ENCODE peak calls at places on chromosomes 1 and 21, in eight cellular contexts. One of them, this sample, is unnamed.

GRCh38 chr1:6275826-6276764 is 15.2 kb upstream of the GPR153 start:
- DNase-seq in AG09309: peak
- DNase-seq in A172: peak
- DNase-seq in HuH-7: no peak
- DNase-seq in mesothelial cell of epicardium: no peak
- DNase-seq in K562: peak
- DNase-seq in central memory CD8-positive, alpha-beta T cell: no peak
- DNase-seq in stimulated activated CD4-positive, alpha-beta T cell treated with anti-CD3 and anti-CD28 coated beads, Interleukin-2, amount 100 ng/mL, for 24 hours: no peak
- DNase-seq in this sample: no peak

GRCh38 chr1:13700521-13701273 is 709 bp downstream of the PRDM2 start:
- DNase-seq in AG09309: no peak
- DNase-seq in A172: no peak
- DNase-seq in HuH-7: no peak
- DNase-seq in mesothelial cell of epicardium: peak
- DNase-seq in K562: peak
- DNase-seq in central memory CD8-positive, alpha-beta T cell: peak
- DNase-seq in stimulated activated CD4-positive, alpha-beta T cell treated with anti-CD3 and anti-CD28 coated beads, Interleukin-2, amount 100 ng/mL, for 24 hours: peak
- DNase-seq in this sample: peak

GRCh38 chr1:112575154-112575804 is 43.7 kb downstream of the ST7L start:
- DNase-seq in AG09309: peak
- DNase-seq in A172: peak
- DNase-seq in HuH-7: no peak
- DNase-seq in mesothelial cell of epicardium: no peak
- DNase-seq in K562: peak
- DNase-seq in central memory CD8-positive, alpha-beta T cell: no peak
- DNase-seq in stimulated activated CD4-positive, alpha-beta T cell treated with anti-CD3 and anti-CD28 coated beads, Interleukin-2, amount 100 ng/mL, for 24 hours: no peak
- DNase-seq in this sample: no peak

GRCh38 chr1:180248731-180249681 is 18.9 kb downstream of the LHX4 start:
- DNase-seq in AG09309: no peak
- DNase-seq in A172: no peak
- DNase-seq in HuH-7: no peak
- DNase-seq in mesothelial cell of epicardium: no peak
- DNase-seq in K562: peak
- DNase-seq in central memory CD8-positive, alpha-beta T cell: no peak
- DNase-seq in stimulated activated CD4-positive, alpha-beta T cell treated with anti-CD3 and anti-CD28 coated beads, Interleukin-2, amount 100 ng/mL, for 24 hours: peak
- DNase-seq in this sample: no peak

GRCh38 chr1:75423136-75423535 is 187.8 kb downstream of the SLC44A5 start:
- DNase-seq in AG09309: no peak
- DNase-seq in A172: no peak
- DNase-seq in HuH-7: no peak
- DNase-seq in mesothelial cell of epicardium: no peak
- DNase-seq in K562: no peak
- DNase-seq in central memory CD8-positive, alpha-beta T cell: no peak
- DNase-seq in stimulated activated CD4-positive, alpha-beta T cell treated with anti-CD3 and anti-CD28 coated beads, Interleukin-2, amount 100 ng/mL, for 24 hours: no peak
- DNase-seq in this sample: no peak

GRCh38 chr1:41914515-41914914 is 4.2 kb downstream of the HIVEP3 start:
- DNase-seq in AG09309: no peak
- DNase-seq in A172: no peak
- DNase-seq in HuH-7: no peak
- DNase-seq in mesothelial cell of epicardium: no peak
- DNase-seq in K562: no peak
- DNase-seq in central memory CD8-positive, alpha-beta T cell: no peak
- DNase-seq in stimulated activated CD4-positive, alpha-beta T cell treated with anti-CD3 and anti-CD28 coated beads, Interleukin-2, amount 100 ng/mL, for 24 hours: no peak
- DNase-seq in this sample: no peak

GRCh38 chr1:49351744-49352143 is 575.1 kb upstream of the BEND5 start:
- DNase-seq in AG09309: no peak
- DNase-seq in A172: peak
- DNase-seq in HuH-7: no peak
- DNase-seq in mesothelial cell of epicardium: no peak
- DNase-seq in K562: no peak
- DNase-seq in central memory CD8-positive, alpha-beta T cell: no peak
- DNase-seq in stimulated activated CD4-positive, alpha-beta T cell treated with anti-CD3 and anti-CD28 coated beads, Interleukin-2, amount 100 ng/mL, for 24 hours: no peak
- DNase-seq in this sample: no peak

GRCh38 chr1:58899581-58900271 is 115.9 kb upstream of the JUN start:
- DNase-seq in AG09309: no peak
- DNase-seq in A172: no peak
- DNase-seq in HuH-7: no peak
- DNase-seq in mesothelial cell of epicardium: no peak
- DNase-seq in K562: no peak
- DNase-seq in central memory CD8-positive, alpha-beta T cell: no peak
- DNase-seq in stimulated activated CD4-positive, alpha-beta T cell treated with anti-CD3 and anti-CD28 coated beads, Interleukin-2, amount 100 ng/mL, for 24 hours: no peak
- DNase-seq in this sample: no peak

GRCh38 chr1:12595839-12596821 is 21.9 kb downstream of the DHRS3 start:
- DNase-seq in AG09309: peak
- DNase-seq in A172: peak
- DNase-seq in HuH-7: peak
- DNase-seq in mesothelial cell of epicardium: peak
- DNase-seq in K562: no peak
- DNase-seq in central memory CD8-positive, alpha-beta T cell: no peak
- DNase-seq in stimulated activated CD4-positive, alpha-beta T cell treated with anti-CD3 and anti-CD28 coated beads, Interleukin-2, amount 100 ng/mL, for 24 hours: peak
- DNase-seq in this sample: peak

GRCh38 chr1:39105061-39105840 is 79.1 kb downstream of the NDUFS5 start:
- DNase-seq in AG09309: no peak
- DNase-seq in A172: no peak
- DNase-seq in HuH-7: peak
- DNase-seq in mesothelial cell of epicardium: peak
- DNase-seq in K562: peak
- DNase-seq in central memory CD8-positive, alpha-beta T cell: peak
- DNase-seq in stimulated activated CD4-positive, alpha-beta T cell treated with anti-CD3 and anti-CD28 coated beads, Interleukin-2, amount 100 ng/mL, for 24 hours: peak
- DNase-seq in this sample: peak

GRCh38 chr1:3986686-3987218 is 86.7 kb upstream of the C1orf174 start:
- DNase-seq in AG09309: no peak
- DNase-seq in A172: no peak
- DNase-seq in HuH-7: no peak
- DNase-seq in mesothelial cell of epicardium: no peak
- DNase-seq in K562: no peak
- DNase-seq in central memory CD8-positive, alpha-beta T cell: no peak
- DNase-seq in stimulated activated CD4-positive, alpha-beta T cell treated with anti-CD3 and anti-CD28 coated beads, Interleukin-2, amount 100 ng/mL, for 24 hours: no peak
- DNase-seq in this sample: no peak

GRCh38 chr1:103953386-103953785 is 203.7 kb downstream of the AMY1C start:
- DNase-seq in AG09309: no peak
- DNase-seq in A172: no peak
- DNase-seq in HuH-7: no peak
- DNase-seq in mesothelial cell of epicardium: no peak
- DNase-seq in K562: no peak
- DNase-seq in central memory CD8-positive, alpha-beta T cell: no peak
- DNase-seq in stimulated activated CD4-positive, alpha-beta T cell treated with anti-CD3 and anti-CD28 coated beads, Interleukin-2, amount 100 ng/mL, for 24 hours: no peak
- DNase-seq in this sample: no peak

GRCh38 chr1:71638081-71638766 is 557.4 kb upstream of the ZRANB2 start:
- DNase-seq in AG09309: no peak
- DNase-seq in A172: peak
- DNase-seq in HuH-7: no peak
- DNase-seq in mesothelial cell of epicardium: no peak
- DNase-seq in K562: no peak
- DNase-seq in central memory CD8-positive, alpha-beta T cell: no peak
- DNase-seq in stimulated activated CD4-positive, alpha-beta T cell treated with anti-CD3 and anti-CD28 coated beads, Interleukin-2, amount 100 ng/mL, for 24 hours: no peak
- DNase-seq in this sample: no peak

GRCh38 chr1:202010042-202011015 is at the start of gene ELF3:
- DNase-seq in AG09309: no peak
- DNase-seq in A172: peak
- DNase-seq in HuH-7: peak
- DNase-seq in mesothelial cell of epicardium: peak
- DNase-seq in K562: no peak
- DNase-seq in central memory CD8-positive, alpha-beta T cell: no peak
- DNase-seq in stimulated activated CD4-positive, alpha-beta T cell treated with anti-CD3 and anti-CD28 coated beads, Interleukin-2, amount 100 ng/mL, for 24 hours: no peak
- DNase-seq in this sample: no peak

GRCh38 chr1:56574794-56575193 is 4.6 kb downstream of the PLPP3 start:
- DNase-seq in AG09309: no peak
- DNase-seq in A172: no peak
- DNase-seq in HuH-7: no peak
- DNase-seq in mesothelial cell of epicardium: no peak
- DNase-seq in K562: no peak
- DNase-seq in central memory CD8-positive, alpha-beta T cell: no peak
- DNase-seq in stimulated activated CD4-positive, alpha-beta T cell treated with anti-CD3 and anti-CD28 coated beads, Interleukin-2, amount 100 ng/mL, for 24 hours: no peak
- DNase-seq in this sample: no peak

GRCh38 chr1:77874804-77875445 is 13.5 kb upstream of the NEXN start:
- DNase-seq in AG09309: no peak
- DNase-seq in A172: peak
- DNase-seq in HuH-7: no peak
- DNase-seq in mesothelial cell of epicardium: no peak
- DNase-seq in K562: no peak
- DNase-seq in central memory CD8-positive, alpha-beta T cell: no peak
- DNase-seq in stimulated activated CD4-positive, alpha-beta T cell treated with anti-CD3 and anti-CD28 coated beads, Interleukin-2, amount 100 ng/mL, for 24 hours: no peak
- DNase-seq in this sample: no peak

GRCh38 chr1:218658899-218659298 is 313.8 kb downstream of the TGFB2 start:
- DNase-seq in AG09309: no peak
- DNase-seq in A172: peak
- DNase-seq in HuH-7: no peak
- DNase-seq in mesothelial cell of epicardium: no peak
- DNase-seq in K562: no peak
- DNase-seq in central memory CD8-positive, alpha-beta T cell: no peak
- DNase-seq in stimulated activated CD4-positive, alpha-beta T cell treated with anti-CD3 and anti-CD28 coated beads, Interleukin-2, amount 100 ng/mL, for 24 hours: no peak
- DNase-seq in this sample: no peak

GRCh38 chr1:10575616-10576015 is 100.9 kb downstream of the PEX14 start:
- DNase-seq in AG09309: peak
- DNase-seq in A172: peak
- DNase-seq in HuH-7: no peak
- DNase-seq in mesothelial cell of epicardium: no peak
- DNase-seq in K562: no peak
- DNase-seq in central memory CD8-positive, alpha-beta T cell: no peak
- DNase-seq in stimulated activated CD4-positive, alpha-beta T cell treated with anti-CD3 and anti-CD28 coated beads, Interleukin-2, amount 100 ng/mL, for 24 hours: no peak
- DNase-seq in this sample: no peak

GRCh38 chr1:234745844-234746797 is 136.1 kb upstream of the IRF2BP2 start:
- DNase-seq in AG09309: no peak
- DNase-seq in A172: peak
- DNase-seq in HuH-7: no peak
- DNase-seq in mesothelial cell of epicardium: no peak
- DNase-seq in K562: peak
- DNase-seq in central memory CD8-positive, alpha-beta T cell: no peak
- DNase-seq in stimulated activated CD4-positive, alpha-beta T cell treated with anti-CD3 and anti-CD28 coated beads, Interleukin-2, amount 100 ng/mL, for 24 hours: no peak
- DNase-seq in this sample: no peak

GRCh38 chr1:33152685-33153432 is 29.0 kb downstream of the TRIM62 start:
- DNase-seq in AG09309: no peak
- DNase-seq in A172: no peak
- DNase-seq in HuH-7: no peak
- DNase-seq in mesothelial cell of epicardium: no peak
- DNase-seq in K562: no peak
- DNase-seq in central memory CD8-positive, alpha-beta T cell: no peak
- DNase-seq in stimulated activated CD4-positive, alpha-beta T cell treated with anti-CD3 and anti-CD28 coated beads, Interleukin-2, amount 100 ng/mL, for 24 hours: no peak
- DNase-seq in this sample: no peak

GRCh38 chr1:230749150-230749549 is 2.0 kb downstream of the CAPN9 start:
- DNase-seq in AG09309: no peak
- DNase-seq in A172: no peak
- DNase-seq in HuH-7: no peak
- DNase-seq in mesothelial cell of epicardium: no peak
- DNase-seq in K562: no peak
- DNase-seq in central memory CD8-positive, alpha-beta T cell: no peak
- DNase-seq in stimulated activated CD4-positive, alpha-beta T cell treated with anti-CD3 and anti-CD28 coated beads, Interleukin-2, amount 100 ng/mL, for 24 hours: no peak
- DNase-seq in this sample: no peak

GRCh38 chr1:236733654-236734053 is 47.4 kb downstream of the ACTN2 start:
- DNase-seq in AG09309: no peak
- DNase-seq in A172: peak
- DNase-seq in HuH-7: no peak
- DNase-seq in mesothelial cell of epicardium: no peak
- DNase-seq in K562: no peak
- DNase-seq in central memory CD8-positive, alpha-beta T cell: no peak
- DNase-seq in stimulated activated CD4-positive, alpha-beta T cell treated with anti-CD3 and anti-CD28 coated beads, Interleukin-2, amount 100 ng/mL, for 24 hours: no peak
- DNase-seq in this sample: no peak

GRCh38 chr21:44398499-44398898 is 45.1 kb downstream of the TRPM2 start:
- DNase-seq in AG09309: peak
- DNase-seq in A172: no peak
- DNase-seq in HuH-7: no peak
- DNase-seq in mesothelial cell of epicardium: no peak
- DNase-seq in K562: no peak
- DNase-seq in central memory CD8-positive, alpha-beta T cell: no peak
- DNase-seq in stimulated activated CD4-positive, alpha-beta T cell treated with anti-CD3 and anti-CD28 coated beads, Interleukin-2, amount 100 ng/mL, for 24 hours: no peak
- DNase-seq in this sample: no peak

GRCh38 chr1:91736146-91736998 is 149.6 kb downstream of the TGFBR3 start:
- DNase-seq in AG09309: no peak
- DNase-seq in A172: no peak
- DNase-seq in HuH-7: no peak
- DNase-seq in mesothelial cell of epicardium: no peak
- DNase-seq in K562: no peak
- DNase-seq in central memory CD8-positive, alpha-beta T cell: no peak
- DNase-seq in stimulated activated CD4-positive, alpha-beta T cell treated with anti-CD3 and anti-CD28 coated beads, Interleukin-2, amount 100 ng/mL, for 24 hours: no peak
- DNase-seq in this sample: no peak

GRCh38 chr1:244780311-244780710 is 55.1 kb upstream of the COX20 start:
- DNase-seq in AG09309: no peak
- DNase-seq in A172: no peak
- DNase-seq in HuH-7: no peak
- DNase-seq in mesothelial cell of epicardium: no peak
- DNase-seq in K562: no peak
- DNase-seq in central memory CD8-positive, alpha-beta T cell: no peak
- DNase-seq in stimulated activated CD4-positive, alpha-beta T cell treated with anti-CD3 and anti-CD28 coated beads, Interleukin-2, amount 100 ng/mL, for 24 hours: no peak
- DNase-seq in this sample: no peak

GRCh38 chr1:87956072-87956471 is 627.4 kb downstream of the LMO4 start:
- DNase-seq in AG09309: peak
- DNase-seq in A172: peak
- DNase-seq in HuH-7: no peak
- DNase-seq in mesothelial cell of epicardium: no peak
- DNase-seq in K562: no peak
- DNase-seq in central memory CD8-positive, alpha-beta T cell: no peak
- DNase-seq in stimulated activated CD4-positive, alpha-beta T cell treated with anti-CD3 and anti-CD28 coated beads, Interleukin-2, amount 100 ng/mL, for 24 hours: no peak
- DNase-seq in this sample: no peak

GRCh38 chr1:179104851-179105250 is 23.0 kb downstream of the TOR3A start:
- DNase-seq in AG09309: no peak
- DNase-seq in A172: no peak
- DNase-seq in HuH-7: no peak
- DNase-seq in mesothelial cell of epicardium: no peak
- DNase-seq in K562: no peak
- DNase-seq in central memory CD8-positive, alpha-beta T cell: no peak
- DNase-seq in stimulated activated CD4-positive, alpha-beta T cell treated with anti-CD3 and anti-CD28 coated beads, Interleukin-2, amount 100 ng/mL, for 24 hours: no peak
- DNase-seq in this sample: no peak

GRCh38 chr21:31480228-31480627 is 136.2 kb upstream of the TIAM1 start:
- DNase-seq in AG09309: no peak
- DNase-seq in A172: no peak
- DNase-seq in HuH-7: no peak
- DNase-seq in mesothelial cell of epicardium: no peak
- DNase-seq in K562: no peak
- DNase-seq in central memory CD8-positive, alpha-beta T cell: no peak
- DNase-seq in stimulated activated CD4-positive, alpha-beta T cell treated with anti-CD3 and anti-CD28 coated beads, Interleukin-2, amount 100 ng/mL, for 24 hours: no peak
- DNase-seq in this sample: no peak

GRCh38 chr1:160704250-160704649 is 7.4 kb downstream of the CD48 start:
- DNase-seq in AG09309: no peak
- DNase-seq in A172: no peak
- DNase-seq in HuH-7: no peak
- DNase-seq in mesothelial cell of epicardium: no peak
- DNase-seq in K562: no peak
- DNase-seq in central memory CD8-positive, alpha-beta T cell: no peak
- DNase-seq in stimulated activated CD4-positive, alpha-beta T cell treated with anti-CD3 and anti-CD28 coated beads, Interleukin-2, amount 100 ng/mL, for 24 hours: no peak
- DNase-seq in this sample: no peak

GRCh38 chr1:179955318-179955638 is 668 bp downstream of the CEP350 start:
- DNase-seq in AG09309: no peak
- DNase-seq in A172: peak
- DNase-seq in HuH-7: no peak
- DNase-seq in mesothelial cell of epicardium: no peak
- DNase-seq in K562: no peak
- DNase-seq in central memory CD8-positive, alpha-beta T cell: no peak
- DNase-seq in stimulated activated CD4-positive, alpha-beta T cell treated with anti-CD3 and anti-CD28 coated beads, Interleukin-2, amount 100 ng/mL, for 24 hours: no peak
- DNase-seq in this sample: no peak

GRCh38 chr1:8394456-8395321 is 76.8 kb downstream of the SLC45A1 start:
- DNase-seq in AG09309: peak
- DNase-seq in A172: peak
- DNase-seq in HuH-7: no peak
- DNase-seq in mesothelial cell of epicardium: no peak
- DNase-seq in K562: no peak
- DNase-seq in central memory CD8-positive, alpha-beta T cell: no peak
- DNase-seq in stimulated activated CD4-positive, alpha-beta T cell treated with anti-CD3 and anti-CD28 coated beads, Interleukin-2, amount 100 ng/mL, for 24 hours: peak
- DNase-seq in this sample: no peak

GRCh38 chr1:1270813-1271212 is 2.8 kb downstream of the UBE2J2 start:
- DNase-seq in AG09309: no peak
- DNase-seq in A172: no peak
- DNase-seq in HuH-7: no peak
- DNase-seq in mesothelial cell of epicardium: no peak
- DNase-seq in K562: no peak
- DNase-seq in central memory CD8-positive, alpha-beta T cell: no peak
- DNase-seq in stimulated activated CD4-positive, alpha-beta T cell treated with anti-CD3 and anti-CD28 coated beads, Interleukin-2, amount 100 ng/mL, for 24 hours: no peak
- DNase-seq in this sample: no peak

GRCh38 chr1:59032221-59032620 is 248.4 kb upstream of the JUN start:
- DNase-seq in AG09309: no peak
- DNase-seq in A172: no peak
- DNase-seq in HuH-7: no peak
- DNase-seq in mesothelial cell of epicardium: no peak
- DNase-seq in K562: no peak
- DNase-seq in central memory CD8-positive, alpha-beta T cell: no peak
- DNase-seq in stimulated activated CD4-positive, alpha-beta T cell treated with anti-CD3 and anti-CD28 coated beads, Interleukin-2, amount 100 ng/mL, for 24 hours: no peak
- DNase-seq in this sample: no peak